ENCODE peak calls at places on chromosomes 3 and 15, in nine cellular contexts. D is lung, S is Caco-2, T is progenitor cell of endocrine pancreas, Y is brain microvascular endothelial cell, A is GM12865, W is endothelial cell, I is type B pancreatic cell, J is lower leg skin. Z is an unnamed sample.

GRCh38 chr15:45546789-45547188 is 24.2 kb upstream of the SLC30A4 start:
- DNase-seq in Y (no peak), W (no peak), I (no peak), J (no peak), S (no peak), D (no peak), A (no peak), T (no peak), Z (no peak)

GRCh38 chr3:188589056-188589455 is 435.1 kb downstream of the LPP start:
- DNase-seq in D (no peak), T (no peak), J (no peak), Y (no peak), I (no peak), A (no peak), W (no peak), S (no peak), Z (no peak)

GRCh38 chr3:163915279-163915678 is 1163.0 kb downstream of the SI start:
- DNase-seq in D (no peak), S (no peak), J (no peak), A (no peak), Y (no peak), W (no peak), I (no peak), T (no peak), Z (no peak)

GRCh38 chr3:194256040-194256945 is 94.8 kb downstream of the CPN2 start:
- DNase-seq in I (no peak), Y (no peak), D (no peak), W (no peak), A (no peak), S (no peak), T (no peak), J (peak; percentile 58), Z (no peak)

GRCh38 chr3:150097588-150097890 is 126.8 kb upstream of the PFN2 start:
- DNase-seq in W (no peak), S (no peak), D (no peak), Y (peak; percentile 45), T (no peak), I (no peak), A (peak; percentile 76), J (no peak), Z (no peak)

GRCh38 chr3:12891985-12892839 is 50.8 kb upstream of the RPL32 start:
- DNase-seq in A (peak; percentile 66), W (peak; percentile 25), J (no peak), I (no peak), T (peak; percentile 28), D (peak; percentile 39), Y (peak; percentile 44), S (no peak), Z (peak; percentile 52)

GRCh38 chr15:75028991-75029377 is 5.6 kb downstream of the PPCDC start:
- DNase-seq in T (no peak), A (no peak), S (no peak), J (no peak), Y (no peak), I (no peak), W (no peak), D (no peak), Z (no peak)

GRCh38 chr3:126714296-126714900 is 10.4 kb downstream of the CHCHD6 start:
- DNase-seq in A (no peak), T (no peak), Y (no peak), I (no peak), W (no peak), D (no peak), S (no peak), J (peak; percentile 23), Z (no peak)

GRCh38 chr3:86837871-86838270 is 153.1 kb downstream of the VGLL3 start:
- DNase-seq in S (no peak), J (no peak), W (no peak), I (no peak), T (no peak), A (no peak), Y (no peak), D (no peak), Z (no peak)
- TF ChIP-seq CTCF in S (no peak), J (no peak), W (no peak), I (no peak), T (no peak), A (no peak), Y (no peak), D (no peak), Z (no peak)

DNA sequence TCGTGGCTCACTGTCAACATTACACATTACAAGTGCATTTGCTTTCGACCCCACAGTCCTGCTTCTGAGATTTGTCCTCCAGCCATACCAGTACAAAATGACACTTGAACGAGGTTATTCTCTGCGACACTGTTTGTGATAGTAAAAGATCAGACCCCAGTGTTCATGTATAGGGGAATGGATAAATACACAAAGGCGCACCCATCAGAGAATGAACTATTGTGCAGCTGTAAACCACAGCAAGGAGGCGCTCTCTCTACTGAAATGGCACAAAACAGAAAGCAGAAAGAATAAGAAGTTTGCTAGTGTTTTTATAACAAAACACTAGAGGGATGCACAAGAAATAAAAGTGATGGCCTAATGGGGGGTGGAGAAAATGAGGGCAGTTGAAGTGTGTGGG is 4.9 kb upstream of the CHSY1 start:
- DNase-seq in W (no peak), A (no peak), S (no peak), T (no peak), J (no peak), D (no peak), I (no peak), Y (no peak), Z (no peak)
- TF ChIP-seq CTCF in W (peak; percentile 44), A (peak; percentile 29), S (no peak), T (peak; percentile 31), J (no peak), D (no peak), I (peak; percentile 59), Y (peak; percentile 59), Z (peak; percentile 45)

GRCh38 chr3:27641271-27641670 is 80.9 kb downstream of the EOMES start:
- DNase-seq in J (no peak), D (no peak), T (no peak), W (no peak), A (no peak), I (no peak), S (no peak), Y (no peak), Z (no peak)

GRCh38 chr3:27638604-27639003 is 83.5 kb downstream of the EOMES start:
- DNase-seq in I (no peak), S (no peak), T (no peak), A (no peak), J (no peak), D (no peak), Y (no peak), W (no peak), Z (no peak)

GRCh38 chr3:27641888-27642601 is 80.1 kb downstream of the EOMES start:
- DNase-seq in I (no peak), A (no peak), T (no peak), D (no peak), W (no peak), S (no peak), Y (no peak), J (no peak), Z (no peak)

GRCh38 chr3:27637346-27638000 is 84.7 kb downstream of the EOMES start:
- DNase-seq in Y (no peak), W (no peak), S (no peak), A (no peak), T (no peak), J (no peak), D (no peak), I (no peak), Z (no peak)

GRCh38 chr3:27639271-27639670 is 82.9 kb downstream of the EOMES start:
- DNase-seq in D (no peak), T (no peak), A (no peak), S (no peak), I (no peak), W (no peak), Y (no peak), J (no peak), Z (no peak)
- TF ChIP-seq CTCF in D (no peak), T (no peak), A (no peak), S (no peak), I (no peak), W (no peak), Y (no peak), J (no peak), Z (no peak)

DNA sequence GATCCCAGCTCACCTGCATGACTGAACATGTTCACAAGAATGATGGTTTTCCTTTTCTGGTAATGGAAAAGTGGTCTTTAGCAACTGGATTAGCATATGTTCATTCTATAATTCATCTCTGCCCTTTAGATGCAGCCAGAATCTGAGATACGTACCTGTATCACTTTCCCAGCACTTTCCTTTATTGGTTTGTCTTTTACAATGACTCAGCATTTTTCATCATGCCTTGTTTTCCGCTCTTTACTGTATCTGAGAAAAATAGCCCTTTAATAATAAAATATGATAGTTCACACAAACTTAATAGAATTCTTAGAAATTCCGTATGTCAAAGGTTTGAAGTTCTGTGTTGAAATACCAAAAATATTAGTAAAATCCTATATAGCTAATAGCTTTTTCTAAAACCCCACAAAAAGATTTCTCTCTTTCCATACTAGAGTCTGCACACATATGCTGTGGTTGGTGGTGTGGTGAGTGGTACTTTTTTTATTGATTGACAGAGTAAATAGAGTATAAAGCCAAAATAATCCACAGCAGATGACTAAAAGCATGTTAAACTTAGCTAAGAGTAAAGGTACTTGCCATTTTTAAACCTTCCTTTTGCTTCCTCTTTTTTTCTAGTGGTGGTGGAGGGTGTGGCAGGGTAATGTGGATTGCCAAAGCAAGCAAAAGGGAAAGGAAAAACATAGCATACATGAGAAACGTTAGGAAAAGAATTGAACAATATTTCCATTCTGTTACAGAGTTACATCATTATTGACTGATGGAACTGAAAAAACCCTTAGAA is 328.9 kb upstream of the RBMS3 start:
- DNase-seq in T (no peak), D (no peak), I (no peak), Y (no peak), W (no peak), J (no peak), S (no peak), A (no peak), Z (no peak)
- TF ChIP-seq CTCF in T (no peak), D (no peak), I (peak; percentile 41), Y (no peak), W (no peak), J (no peak), S (no peak), A (no peak), Z (no peak)

GRCh38 chr3:45938043-45938435 is 5.2 kb upstream of the CXCR6 start:
- DNase-seq in S (no peak), W (no peak), I (no peak), J (no peak), T (no peak), Y (no peak), A (no peak), D (no peak), Z (no peak)
- TF ChIP-seq CTCF in S (no peak), W (no peak), I (no peak), J (no peak), T (no peak), Y (no peak), A (no peak), D (no peak), Z (no peak)

DNA sequence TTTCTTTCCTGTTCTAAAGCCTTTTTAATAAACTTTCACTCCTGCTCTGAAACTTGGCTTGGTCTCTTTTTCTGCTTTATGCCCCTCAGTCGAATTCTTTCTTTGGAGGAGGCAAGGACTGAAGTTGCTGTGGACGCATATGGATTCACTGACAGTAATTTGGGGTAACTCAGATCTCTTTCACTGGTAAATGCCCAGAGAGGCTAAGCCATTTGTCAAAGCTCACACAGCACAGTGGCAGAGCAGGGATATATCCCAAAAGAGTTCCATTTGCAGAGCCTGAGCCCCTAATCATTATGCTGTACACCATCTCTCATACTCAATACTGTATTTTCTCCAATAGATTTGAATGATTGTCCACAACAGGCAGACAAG is 72.3 kb upstream of the GALNT15 start:
- DNase-seq in S (no peak), W (no peak), T (no peak), J (no peak), I (no peak), A (no peak), D (no peak), Y (no peak), Z (no peak)
- TF ChIP-seq CTCF in S (no peak), W (no peak), T (no peak), J (no peak), I (no peak), A (no peak), D (no peak), Y (no peak), Z (no peak)

GRCh38 chr15:50873935-50874353 is 34.5 kb upstream of the AP4E1 start:
- DNase-seq in S (no peak), A (peak; percentile 54), I (no peak), Y (no peak), J (no peak), W (no peak), T (no peak), D (no peak), Z (no peak)
- TF ChIP-seq CTCF in S (peak; percentile 28), A (peak; percentile 25), I (no peak), Y (peak; percentile 5), J (no peak), W (no peak), T (no peak), D (no peak), Z (no peak)

Z was measured in neural crest cell.